ENCODE peak calls at places on chromosomes 6 and 20, in eight cellular contexts. One of them, this sample, is unnamed.
A peak's percentile ranks its signal among the peaks of the same experiment; 100 is the strongest.

GRCh38 chr20:61426361-61426760 is 174.3 kb downstream of the CDH4 start:
- DNase-seq in transverse colon: no peak
- DNase-seq in H1: no peak
- DNase-seq in Peyer's patch: no peak
- DNase-seq in NB4: no peak
- DNase-seq in tibial nerve: no peak
- DNase-seq in body of pancreas: no peak
- DNase-seq in gastrocnemius medialis: no peak
- DNase-seq in this sample: no peak

GRCh38 chr6:168514216-168514615 is 73.2 kb downstream of the SMOC2 start:
- DNase-seq in gastrocnemius medialis: peak; percentile 62
- DNase-seq in body of pancreas: peak; percentile 65
- DNase-seq in Peyer's patch: no peak
- DNase-seq in tibial nerve: peak; percentile 89
- DNase-seq in NB4: no peak
- DNase-seq in H1: no peak
- DNase-seq in transverse colon: peak; percentile 39
- DNase-seq in this sample: peak; percentile 80

GRCh38 chr6:63640062-63640461 is 4.5 kb downstream of the PHF3 start:
- DNase-seq in transverse colon: no peak
- DNase-seq in gastrocnemius medialis: no peak
- DNase-seq in NB4: peak; percentile 46
- DNase-seq in tibial nerve: no peak
- DNase-seq in H1: no peak
- DNase-seq in Peyer's patch: no peak
- DNase-seq in body of pancreas: no peak
- DNase-seq in this sample: no peak

GRCh38 chr6:5435449-5435848 is 174.1 kb downstream of the FARS2 start:
- DNase-seq in body of pancreas: no peak
- DNase-seq in gastrocnemius medialis: no peak
- DNase-seq in NB4: no peak
- DNase-seq in Peyer's patch: no peak
- DNase-seq in tibial nerve: no peak
- DNase-seq in H1: no peak
- DNase-seq in transverse colon: no peak
- DNase-seq in this sample: no peak

GRCh38 chr6:30844118-30844535 is 40.2 kb upstream of the DDR1 start:
- DNase-seq in H1: no peak
- DNase-seq in tibial nerve: no peak
- DNase-seq in body of pancreas: peak; percentile 28
- DNase-seq in gastrocnemius medialis: no peak
- DNase-seq in NB4: no peak
- DNase-seq in Peyer's patch: peak; percentile 13
- DNase-seq in transverse colon: no peak
- DNase-seq in this sample: no peak

GRCh38 chr20:17391108-17391771 is 139.9 kb downstream of the BFSP1 start:
- DNase-seq in NB4: peak; percentile 40
- DNase-seq in H1: no peak
- DNase-seq in Peyer's patch: no peak
- DNase-seq in gastrocnemius medialis: no peak
- DNase-seq in body of pancreas: no peak
- DNase-seq in tibial nerve: no peak
- DNase-seq in transverse colon: no peak
- DNase-seq in this sample: no peak

GRCh38 chr6:53805725-53806124 is 10.9 kb downstream of the LRRC1 start:
- DNase-seq in H1: no peak
- DNase-seq in gastrocnemius medialis: no peak
- DNase-seq in body of pancreas: no peak
- DNase-seq in Peyer's patch: no peak
- DNase-seq in tibial nerve: no peak
- DNase-seq in NB4: no peak
- DNase-seq in transverse colon: no peak
- DNase-seq in this sample: no peak

GRCh38 chr6:113049190-113049589 is 702.1 kb downstream of the RFPL4B start:
- DNase-seq in body of pancreas: no peak
- DNase-seq in gastrocnemius medialis: no peak
- DNase-seq in tibial nerve: no peak
- DNase-seq in NB4: no peak
- DNase-seq in Peyer's patch: no peak
- DNase-seq in transverse colon: no peak
- DNase-seq in H1: no peak
- DNase-seq in this sample: no peak

GRCh38 chr6:9522101-9522500 is 892.8 kb downstream of the TFAP2A start:
- DNase-seq in tibial nerve: no peak
- DNase-seq in transverse colon: no peak
- DNase-seq in gastrocnemius medialis: no peak
- DNase-seq in H1: no peak
- DNase-seq in Peyer's patch: no peak
- DNase-seq in body of pancreas: no peak
- DNase-seq in NB4: no peak
- DNase-seq in this sample: no peak

GRCh38 chr6:68876792-68877493 is 241.9 kb downstream of the ADGRB3 start:
- DNase-seq in body of pancreas: no peak
- DNase-seq in H1: no peak
- DNase-seq in Peyer's patch: no peak
- DNase-seq in NB4: peak; percentile 30
- DNase-seq in transverse colon: no peak
- DNase-seq in gastrocnemius medialis: no peak
- DNase-seq in tibial nerve: no peak
- DNase-seq in this sample: no peak

GRCh38 chr6:169723200-169723909 is 945 bp downstream of the PHF10 start:
- DNase-seq in Peyer's patch: peak; percentile 80
- DNase-seq in NB4: peak; percentile 85
- DNase-seq in transverse colon: peak; percentile 81
- DNase-seq in gastrocnemius medialis: peak; percentile 80
- DNase-seq in H1: peak; percentile 71
- DNase-seq in tibial nerve: peak; percentile 55
- DNase-seq in body of pancreas: peak; percentile 83
- DNase-seq in this sample: peak; percentile 71

GRCh38 chr6:169720207-169720855 is 4.0 kb downstream of the PHF10 start:
- DNase-seq in body of pancreas: no peak
- DNase-seq in NB4: no peak
- DNase-seq in transverse colon: no peak
- DNase-seq in Peyer's patch: no peak
- DNase-seq in H1: no peak
- DNase-seq in gastrocnemius medialis: no peak
- DNase-seq in tibial nerve: no peak
- DNase-seq in this sample: no peak

GRCh38 chr6:169723991-169724553 is at the start of gene PHF10:
- DNase-seq in Peyer's patch: peak; percentile 54
- DNase-seq in body of pancreas: peak; percentile 32
- DNase-seq in H1: no peak
- DNase-seq in transverse colon: peak; percentile 36
- DNase-seq in tibial nerve: no peak
- DNase-seq in NB4: peak; percentile 66
- DNase-seq in gastrocnemius medialis: peak; percentile 21
- DNase-seq in this sample: peak; percentile 25

GRCh38 chr6:169724554-169725269 is 412 bp upstream of the PHF10 start:
- DNase-seq in NB4: peak; percentile 88
- DNase-seq in transverse colon: peak; percentile 59
- DNase-seq in body of pancreas: peak; percentile 57
- DNase-seq in Peyer's patch: peak; percentile 77
- DNase-seq in gastrocnemius medialis: peak; percentile 25
- DNase-seq in H1: peak; percentile 84
- DNase-seq in tibial nerve: peak; percentile 19
- DNase-seq in this sample: peak; percentile 51

GRCh38 chr6:169722362-169723199 is 1.7 kb downstream of the PHF10 start:
- DNase-seq in transverse colon: peak; percentile 54
- DNase-seq in H1: peak; percentile 50
- DNase-seq in gastrocnemius medialis: no peak
- DNase-seq in tibial nerve: peak; percentile 19
- DNase-seq in Peyer's patch: peak; percentile 69
- DNase-seq in NB4: peak; percentile 81
- DNase-seq in body of pancreas: peak; percentile 37
- DNase-seq in this sample: peak; percentile 26
- TF ChIP-seq POLR2A in transverse colon: peak; percentile 40
- TF ChIP-seq POLR2A in H1: no peak
- TF ChIP-seq POLR2A in gastrocnemius medialis: no peak
- TF ChIP-seq POLR2A in tibial nerve: no peak
- TF ChIP-seq POLR2A in Peyer's patch: no peak
- TF ChIP-seq POLR2A in NB4: no peak
- TF ChIP-seq POLR2A in body of pancreas: peak; percentile 55
- TF ChIP-seq POLR2A in this sample: no peak

GRCh38 chr20:59578602-59579403 is 25.5 kb upstream of the PHACTR3 start:
- DNase-seq in transverse colon: no peak
- DNase-seq in tibial nerve: no peak
- DNase-seq in gastrocnemius medialis: no peak
- DNase-seq in NB4: no peak
- DNase-seq in body of pancreas: no peak
- DNase-seq in H1: no peak
- DNase-seq in Peyer's patch: no peak
- DNase-seq in this sample: no peak

GRCh38 chr20:59575653-59576052 is 28.7 kb upstream of the PHACTR3 start:
- DNase-seq in NB4: no peak
- DNase-seq in gastrocnemius medialis: no peak
- DNase-seq in H1: no peak
- DNase-seq in Peyer's patch: no peak
- DNase-seq in body of pancreas: no peak
- DNase-seq in transverse colon: no peak
- DNase-seq in tibial nerve: no peak
- DNase-seq in this sample: no peak

GRCh38 chr20:59576216-59576953 is 28.0 kb upstream of the PHACTR3 start:
- DNase-seq in Peyer's patch: no peak
- DNase-seq in body of pancreas: no peak
- DNase-seq in NB4: no peak
- DNase-seq in H1: peak; percentile 51
- DNase-seq in transverse colon: no peak
- DNase-seq in gastrocnemius medialis: no peak
- DNase-seq in tibial nerve: no peak
- DNase-seq in this sample: no peak

GRCh38 chr20:59577809-59578601 is 26.3 kb upstream of the PHACTR3 start:
- DNase-seq in H1: no peak
- DNase-seq in NB4: no peak
- DNase-seq in body of pancreas: no peak
- DNase-seq in Peyer's patch: no peak
- DNase-seq in tibial nerve: no peak
- DNase-seq in transverse colon: no peak
- DNase-seq in gastrocnemius medialis: no peak
- DNase-seq in this sample: no peak

DNA sequence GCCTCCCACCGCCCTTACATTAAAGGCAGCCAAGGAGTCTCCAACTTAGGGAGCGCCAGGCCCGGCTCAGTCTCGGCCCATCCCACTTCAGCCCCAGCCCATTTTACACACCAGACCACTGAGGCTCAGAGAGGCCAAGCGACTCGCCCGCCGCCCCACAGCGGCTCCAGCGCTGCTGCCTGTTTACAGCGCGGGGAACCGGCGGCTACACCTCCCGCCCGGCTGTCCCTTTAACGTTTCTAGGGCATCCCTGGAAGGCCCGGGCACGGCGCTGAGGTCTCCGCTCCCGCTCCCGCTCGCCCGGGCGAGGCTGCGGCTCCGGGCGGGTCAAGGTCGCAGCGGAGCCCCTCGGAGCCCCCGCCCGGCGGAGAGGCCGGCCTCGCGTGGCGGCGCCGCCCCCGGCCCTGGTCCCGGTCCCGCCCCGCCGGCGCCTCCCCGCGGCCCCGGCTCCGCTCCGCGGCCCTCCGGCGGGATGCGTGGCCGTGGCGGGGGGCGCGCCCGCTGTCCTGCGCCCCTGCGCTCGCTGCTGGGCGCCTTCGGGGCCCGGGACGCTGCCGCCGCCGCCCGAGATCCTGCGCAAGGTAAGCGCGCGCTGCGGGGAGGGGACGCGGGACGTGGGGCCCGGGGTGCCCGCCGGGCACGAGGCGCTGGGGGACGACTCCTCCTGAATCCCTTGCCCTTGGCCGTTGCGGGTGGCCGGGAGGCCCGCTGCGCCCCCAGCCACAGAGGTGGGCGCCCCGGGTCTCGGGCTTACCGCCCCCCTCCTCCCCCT is 27.1 kb upstream of the PHACTR3 start:
- DNase-seq in transverse colon: no peak
- DNase-seq in tibial nerve: no peak
- DNase-seq in gastrocnemius medialis: no peak
- DNase-seq in NB4: no peak
- DNase-seq in body of pancreas: no peak
- DNase-seq in Peyer's patch: no peak
- DNase-seq in H1: peak; percentile 57
- DNase-seq in this sample: no peak
- H3K4me3 ChIP-seq in transverse colon: no peak overlapping the region
- H3K4me3 ChIP-seq in tibial nerve: no peak overlapping the region
- H3K4me3 ChIP-seq in gastrocnemius medialis: no peak overlapping the region
- H3K4me3 ChIP-seq in NB4: no peak overlapping the region
- H3K4me3 ChIP-seq in body of pancreas: no peak overlapping the region
- H3K4me3 ChIP-seq in Peyer's patch: peak overlapping the region; percentile 24
- H3K4me3 ChIP-seq in H1: peak overlapping the region; percentile 12
- H3K4me3 ChIP-seq in this sample: no peak overlapping the region

DNA sequence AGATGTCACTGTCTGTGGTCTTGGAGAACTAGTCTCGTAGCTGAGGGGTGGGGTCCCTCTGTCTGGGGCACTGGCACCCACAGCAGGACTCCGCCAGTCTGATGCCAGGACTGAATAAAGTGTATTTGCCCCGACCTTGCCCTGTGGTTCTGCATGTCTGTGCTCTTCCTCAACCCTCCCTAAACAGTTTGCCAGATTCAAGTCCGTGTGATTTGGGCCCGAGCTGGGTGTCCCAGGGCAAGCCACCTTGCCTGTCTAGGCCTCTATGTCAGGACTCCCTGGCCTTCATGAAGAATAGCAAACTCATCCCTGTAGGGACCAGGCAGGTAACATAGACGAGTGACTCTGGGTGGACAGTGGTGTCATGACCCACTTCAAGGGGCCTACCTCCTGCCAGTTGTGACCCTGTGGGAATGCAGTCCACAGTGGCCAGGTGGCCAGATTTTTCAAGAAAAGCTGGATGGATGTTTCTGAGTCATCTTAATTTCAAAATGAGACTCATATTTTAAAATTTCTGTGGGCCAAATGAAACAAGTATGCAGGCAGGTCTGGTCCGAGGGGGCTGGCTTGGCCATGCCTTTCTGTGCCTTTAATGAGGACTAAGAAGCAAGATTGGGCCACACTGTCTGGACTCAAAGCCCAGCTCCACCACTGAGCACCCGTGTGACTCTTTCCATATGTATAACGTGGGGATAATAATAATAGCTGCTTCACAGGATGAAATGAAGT is 3.4 kb downstream of the SOX12 start:
- DNase-seq in body of pancreas: no peak
- DNase-seq in H1: no peak
- DNase-seq in tibial nerve: no peak
- DNase-seq in NB4: no peak
- DNase-seq in gastrocnemius medialis: no peak
- DNase-seq in Peyer's patch: no peak
- DNase-seq in transverse colon: no peak
- DNase-seq in this sample: no peak
- TF ChIP-seq POLR2A in body of pancreas: no peak
- TF ChIP-seq POLR2A in H1: no peak
- TF ChIP-seq POLR2A in tibial nerve: no peak
- TF ChIP-seq POLR2A in NB4: no peak
- TF ChIP-seq POLR2A in gastrocnemius medialis: no peak
- TF ChIP-seq POLR2A in Peyer's patch: no peak
- TF ChIP-seq POLR2A in transverse colon: no peak
- TF ChIP-seq POLR2A in this sample: no peak

DNA sequence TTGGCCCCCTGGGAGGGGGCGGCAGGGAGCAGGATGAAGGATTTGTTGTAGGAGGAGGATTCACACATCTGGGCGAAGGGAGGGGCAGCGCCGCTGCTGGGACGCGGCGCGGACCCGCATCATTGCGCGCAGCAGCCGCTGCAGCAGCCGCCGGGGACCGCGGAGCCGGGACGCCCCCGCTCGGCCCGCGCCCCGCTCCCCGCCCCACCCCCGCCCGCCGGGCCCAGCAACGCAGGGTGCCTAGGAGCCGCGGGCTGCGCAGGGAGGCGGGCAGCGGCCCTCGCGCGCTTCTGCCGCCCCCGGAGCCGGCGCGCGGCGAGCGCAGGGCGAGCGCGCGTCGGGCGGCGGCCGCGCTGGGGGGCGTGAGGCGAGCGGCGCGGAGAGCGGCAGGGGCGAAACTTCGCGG is 206 bp upstream of the NKAIN2 start:
- DNase-seq in transverse colon: no peak
- DNase-seq in gastrocnemius medialis: no peak
- DNase-seq in body of pancreas: no peak
- DNase-seq in tibial nerve: no peak
- DNase-seq in H1: peak; percentile 75
- DNase-seq in NB4: no peak
- DNase-seq in Peyer's patch: no peak
- DNase-seq in this sample: no peak
- H3K4me3 ChIP-seq in transverse colon: peak overlapping the region; percentile 34
- H3K4me3 ChIP-seq in gastrocnemius medialis: peak overlapping the region; percentile 85
- H3K4me3 ChIP-seq in body of pancreas: no peak overlapping the region
- H3K4me3 ChIP-seq in tibial nerve: peak overlapping the region; percentile 36
- H3K4me3 ChIP-seq in H1: peak overlapping the region; percentile 57
- H3K4me3 ChIP-seq in NB4: no peak overlapping the region
- H3K4me3 ChIP-seq in Peyer's patch: peak overlapping the region; percentile 31
- H3K4me3 ChIP-seq in this sample: peak overlapping the region; percentile 22